ENCODE peak calls at places on chromosomes 4 and X, in four cellular contexts. E is gastrocnemius medialis, C is transverse colon, G is testis. R is an unnamed sample.

GRCh38 chrX:31021537-31021936 is 50.3 kb downstream of the FTHL17 start:
- DNase-seq in E (no peak), C (no peak), G (no peak), R (no peak)

GRCh38 chr4:64799751-64800150 is 390.5 kb upstream of the TECRL start:
- DNase-seq in C (no peak), E (no peak), G (no peak), R (no peak)

GRCh38 chr4:67545199-67545995 is at the start of gene CENPC:
- DNase-seq in G (peak), C (peak), E (peak), R (peak)

GRCh38 chr4:85784348-85784747 is 309.4 kb downstream of the ARHGAP24 start:
- DNase-seq in E (no peak), C (no peak), G (no peak), R (no peak)

GRCh38 chr4:26183017-26183416 is 137.8 kb upstream of the RBPJ start:
- DNase-seq in C (no peak), E (no peak), G (no peak), R (no peak)

GRCh38 chrX:37921758-37922157 is 74.4 kb upstream of the DYNLT3 start:
- DNase-seq in G (no peak), E (no peak), C (no peak), R (no peak)

GRCh38 chr4:53592128-53592527 is 842 bp upstream of the LNX1 start:
- DNase-seq in E (no peak), C (peak), G (no peak), R (no peak)

GRCh38 chrX:46929439-46930018 is 17.3 kb downstream of the JADE3 start:
- DNase-seq in G (no peak), C (no peak), E (no peak), R (no peak)

GRCh38 chr4:18202510-18202909 is 181.0 kb upstream of the LCORL start:
- DNase-seq in G (no peak), C (no peak), E (no peak), R (no peak)

GRCh38 chrX:103941201-103941975 is 21.0 kb upstream of the TMSB15B start:
- DNase-seq in C (no peak), E (no peak), G (no peak), R (no peak)

GRCh38 chrX:135741192-135741715 is 26.7 kb downstream of the CT45A3 start:
- DNase-seq in G (no peak), C (no peak), E (no peak), R (no peak)

GRCh38 chr4:89599026-89599425 is 237.9 kb downstream of the SNCA start:
- DNase-seq in C (no peak), E (no peak), G (no peak), R (no peak)

GRCh38 chr4:113998026-113998425 is 18.6 kb upstream of the ARSJ start:
- DNase-seq in E (no peak), C (peak), G (no peak), R (no peak)

GRCh38 chr4:119204898-119205297 is 7.6 kb upstream of the USP53 start:
- DNase-seq in G (no peak), E (no peak), C (no peak), R (no peak)

GRCh38 chrX:150324035-150324728 is 38.9 kb upstream of the MAMLD1 start:
- DNase-seq in E (no peak), G (no peak), C (no peak), R (peak)

DNA sequence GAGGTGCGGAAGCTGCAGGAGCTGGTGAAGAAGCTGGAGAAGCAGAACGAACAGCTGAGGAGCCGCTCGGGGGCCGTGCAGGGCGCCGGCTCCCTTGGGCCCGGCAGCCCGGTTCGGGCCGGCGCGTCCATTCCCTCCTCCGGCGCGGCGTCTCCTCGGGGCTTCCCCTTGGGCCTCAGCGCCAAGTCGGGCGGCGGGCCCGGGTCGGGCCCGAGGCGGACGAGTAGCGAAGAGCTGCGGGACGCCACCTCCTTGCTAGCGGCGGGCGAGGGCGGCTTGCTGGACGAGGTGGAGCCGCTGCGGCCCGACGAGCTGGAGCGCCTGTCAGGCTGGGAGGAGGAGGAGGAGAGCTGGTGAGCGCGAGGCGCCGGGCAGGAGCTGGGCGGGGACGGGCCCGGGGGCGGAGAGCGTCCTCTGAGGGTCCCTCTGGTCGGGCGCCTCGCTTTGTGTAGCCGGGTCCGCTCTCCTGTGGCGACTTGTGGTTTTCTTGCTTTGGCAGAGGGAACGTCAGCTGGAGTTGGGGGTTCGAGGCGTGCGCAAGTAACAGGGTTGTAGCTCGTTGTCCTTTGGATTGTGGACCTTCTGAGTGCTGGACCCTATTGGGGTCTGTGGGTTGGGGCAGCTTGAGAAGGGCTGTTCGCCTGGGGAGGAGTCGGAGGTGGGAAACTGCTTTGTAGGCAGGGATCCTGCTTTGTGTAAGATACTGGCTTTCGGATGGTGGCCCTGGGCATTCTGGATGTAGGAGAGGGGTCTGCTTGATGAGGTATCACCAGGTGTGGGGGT is 638 bp downstream of the SLAIN2 start:
- DNase-seq in C (peak), E (peak), G (peak), R (no peak)
- TF ChIP-seq POLR2A in C (peak), E (no peak), G (no peak), R (peak)

GRCh38 chr4:122922877-122923511 is 597 bp upstream of the NUDT6 start:
- DNase-seq in C (peak), G (peak), E (peak), R (peak)
- TF ChIP-seq POLR2A in C (no peak), G (no peak), E (no peak), R (peak)

DNA sequence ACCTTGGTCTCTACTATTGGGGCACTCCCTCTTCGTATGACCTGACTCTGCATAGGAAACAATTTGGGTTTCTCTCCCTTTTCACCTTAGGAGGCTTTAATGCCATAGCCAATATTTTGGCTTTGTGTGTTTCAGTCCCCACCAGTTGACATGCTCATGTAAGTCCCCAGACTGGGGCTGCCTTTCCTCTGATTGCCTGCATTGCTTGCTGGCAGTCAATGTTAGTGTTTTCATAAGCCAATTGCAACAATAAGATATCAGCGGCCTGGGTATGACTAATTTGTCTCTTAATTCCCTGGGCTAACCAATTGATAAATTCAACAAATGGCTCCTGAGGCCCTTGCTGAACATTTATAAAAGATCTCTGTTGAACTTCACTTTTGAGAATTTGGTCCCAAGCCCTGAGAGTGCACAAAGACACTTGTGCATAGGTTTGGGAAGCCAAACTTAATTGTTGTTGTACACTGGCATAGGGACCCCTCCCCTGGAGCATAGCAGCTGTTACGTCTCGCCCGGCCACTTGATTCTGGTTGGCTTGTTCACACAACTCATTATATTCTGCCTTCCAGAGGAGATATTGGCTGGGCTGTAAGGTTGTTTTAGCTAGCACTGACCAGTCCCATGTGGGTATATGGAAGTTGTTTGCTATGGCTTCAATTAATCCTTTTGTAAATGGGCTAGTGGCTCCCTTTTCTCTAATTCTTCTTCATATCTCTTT is 206.2 kb downstream of the PABPC4L start:
- DNase-seq in C (no peak), G (no peak), E (no peak), R (no peak)
- TF ChIP-seq POLR2A in C (no peak), G (no peak), E (no peak), R (no peak)

GRCh38 chr4:73408181-73408867 is 4.2 kb downstream of the ALB start:
- DNase-seq in C (no peak), G (no peak), E (no peak), R (no peak)

GRCh38 chr4:73405138-73405537 is 1.1 kb downstream of the ALB start:
- DNase-seq in C (no peak), G (no peak), E (no peak), R (no peak)

GRCh38 chr4:73406548-73406875 is 2.4 kb downstream of the ALB start:
- DNase-seq in C (no peak), E (no peak), G (no peak), R (no peak)

GRCh38 chr4:73409012-73409862 is 5.2 kb downstream of the ALB start:
- DNase-seq in C (no peak), G (no peak), E (no peak), R (no peak)

DNA sequence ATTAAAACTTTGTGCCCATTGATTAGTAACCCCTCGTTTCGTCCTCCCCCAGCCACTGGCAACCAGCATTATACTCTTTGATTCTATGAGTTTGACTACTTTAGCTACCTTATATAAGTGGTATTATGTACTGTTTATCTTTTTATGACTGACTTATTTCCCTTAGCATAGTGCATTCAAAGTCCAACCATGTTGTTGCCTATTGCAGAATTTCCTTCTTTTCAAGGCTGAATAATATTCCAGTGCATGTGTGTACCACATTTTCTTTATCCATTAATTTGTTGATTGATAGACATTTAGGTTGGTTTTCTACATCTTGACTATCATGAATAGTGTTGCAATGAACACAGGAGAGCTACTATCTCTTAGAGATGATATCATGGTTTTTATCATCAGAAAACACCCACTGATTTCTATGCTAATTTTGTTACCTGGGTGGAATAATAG is 3.2 kb downstream of the ALB start:
- DNase-seq in E (no peak), C (no peak), G (no peak), R (no peak)
- TF ChIP-seq POLR2A in E (no peak), C (no peak), G (no peak), R (no peak)

GRCh38 chr4:87010192-87010591 is 75.4 kb downstream of the AFF1 start:
- DNase-seq in E (no peak), G (no peak), C (no peak), R (no peak)

GRCh38 chr4:87006531-87007344 is 71.9 kb downstream of the AFF1 start:
- DNase-seq in G (peak), E (peak), C (peak), R (peak)

GRCh38 chr4:87007345-87008181 is 72.8 kb downstream of the AFF1 start:
- DNase-seq in E (peak), G (peak), C (peak), R (no peak)

GRCh38 chr4:87011340-87012034 is 76.7 kb downstream of the AFF1 start:
- DNase-seq in E (no peak), G (no peak), C (no peak), R (peak)

GRCh38 chr4:87009095-87009648 is 74.4 kb downstream of the AFF1 start:
- DNase-seq in E (no peak), C (peak), G (no peak), R (no peak)
- TF ChIP-seq POLR2A in E (peak), C (no peak), G (no peak), R (no peak)

GRCh38 chr4:152945639-152946038 is 9.5 kb downstream of the FHDC1 start:
- DNase-seq in C (no peak), G (no peak), E (no peak), R (no peak)

GRCh38 chr4:152943673-152944072 is 7.5 kb downstream of the FHDC1 start:
- DNase-seq in E (peak), C (no peak), G (no peak), R (no peak)

GRCh38 chr4:152944678-152945320 is 8.7 kb downstream of the FHDC1 start:
- DNase-seq in E (no peak), C (peak), G (no peak), R (no peak)

GRCh38 chr4:152939655-152940054 is 3.5 kb downstream of the FHDC1 start:
- DNase-seq in E (no peak), C (no peak), G (no peak), R (no peak)

DNA sequence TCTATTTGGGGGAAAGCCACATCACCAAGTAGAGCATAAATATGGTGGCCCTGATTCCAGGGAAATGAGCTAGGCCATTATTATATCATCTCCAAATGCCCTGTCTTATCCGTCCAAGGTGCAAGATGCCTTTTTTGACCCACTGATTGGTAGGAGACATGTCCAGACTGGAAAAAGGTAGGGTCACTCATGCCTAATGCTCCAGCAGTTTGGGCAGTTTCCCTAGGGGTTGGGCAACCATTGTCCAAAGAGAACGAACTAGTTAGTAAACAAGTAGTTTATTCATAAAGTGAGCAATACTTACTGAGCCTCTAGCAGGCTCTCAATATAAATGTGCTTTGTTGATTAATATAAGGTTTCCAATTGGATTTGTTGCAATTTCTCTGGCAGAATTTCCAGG is 6.2 kb downstream of the FHDC1 start:
- DNase-seq in G (no peak), E (no peak), C (no peak), R (no peak)
- TF ChIP-seq POLR2A in G (no peak), E (no peak), C (no peak), R (no peak)